ENCODE peak calls at places on chromosomes 1 and 21, in four cellular contexts. S is mesendoderm, N is H9, Q is H1. T is an unnamed sample.

GRCh38 chr1:214551436-214552173 is at the start of gene PTPN14:
- DNase-seq in S (peak; percentile 99), N (peak; percentile 96), Q (peak; percentile 87), T (peak; percentile 96)

GRCh38 chr1:157110686-157111085 is 11.1 kb upstream of the ETV3L start:
- DNase-seq in Q (no peak), N (peak; percentile 17), S (no peak), T (no peak)

GRCh38 chr1:112358798-112359408 is 37.1 kb upstream of the CTTNBP2NL start:
- DNase-seq in Q (peak; percentile 82), N (peak; percentile 83), S (peak; percentile 70), T (peak; percentile 45)

GRCh38 chr1:34419662-34420061 is 243.0 kb downstream of the C1orf94 start:
- DNase-seq in N (peak; percentile 83), S (peak; percentile 87), Q (peak; percentile 57), T (no peak)

GRCh38 chr1:27388337-27389005 is 4.0 kb upstream of the GPR3 start:
- DNase-seq in N (peak; percentile 83), Q (peak; percentile 94), S (peak; percentile 82), T (no peak)

GRCh38 chr1:199102239-199102638 is 463.4 kb downstream of the PTPRC start:
- DNase-seq in N (no peak), S (no peak), Q (no peak), T (no peak)

GRCh38 chr1:62392951-62393350 is 43.9 kb upstream of the USP1 start:
- DNase-seq in Q (no peak), N (no peak), S (no peak), T (no peak)

GRCh38 chr21:38175321-38175720 is 81.5 kb upstream of the KCNJ15 start:
- DNase-seq in Q (no peak), N (no peak), S (no peak), T (no peak)

GRCh38 chr1:148353461-148354283 is 129.4 kb downstream of the PPIAL4G start:
- DNase-seq in N (peak; percentile 87), S (peak; percentile 93), Q (no peak), T (peak; percentile 60)

GRCh38 chr21:36260030-36260787 is 59.8 kb upstream of the MORC3 start:
- DNase-seq in N (no peak), Q (no peak), S (peak; percentile 53), T (peak; percentile 73)

GRCh38 chr1:87977145-87977544 is 648.5 kb downstream of the LMO4 start:
- DNase-seq in Q (no peak), N (no peak), S (no peak), T (no peak)

GRCh38 chr1:162951553-162952315 is 90.8 kb upstream of the CCDC190 start:
- DNase-seq in Q (no peak), N (no peak), S (no peak), T (peak; percentile 20)

GRCh38 chr1:51926171-51926812 is 47.8 kb upstream of the NRDC start:
- DNase-seq in Q (no peak), S (peak; percentile 79), N (peak; percentile 57), T (peak; percentile 59)

GRCh38 chr1:58515794-58516401 is 30.6 kb downstream of the OMA1 start:
- DNase-seq in N (no peak), S (peak; percentile 83), Q (no peak), T (peak; percentile 85)

GRCh38 chr1:206829875-206830274 is 35.5 kb upstream of the IL20 start:
- DNase-seq in Q (no peak), S (no peak), N (no peak), T (no peak)

GRCh38 chr1:31904339-31905092 is 33.7 kb downstream of the PTP4A2 start:
- DNase-seq in N (no peak), S (no peak), Q (no peak), T (peak; percentile 43)

GRCh38 chr1:31902509-31902857 is 35.7 kb downstream of the PTP4A2 start:
- DNase-seq in N (no peak), Q (no peak), S (no peak), T (no peak)

GRCh38 chr1:31905681-31906080 is 32.5 kb downstream of the PTP4A2 start:
- DNase-seq in N (no peak), S (no peak), Q (no peak), T (no peak)

GRCh38 chr1:31905093-31905509 is 33.1 kb downstream of the PTP4A2 start:
- DNase-seq in Q (no peak), S (no peak), N (no peak), T (no peak)

GRCh38 chr1:31901838-31902508 is 36.2 kb downstream of the PTP4A2 start:
- DNase-seq in Q (no peak), S (no peak), N (no peak), T (no peak)
- H4K8ac ChIP-seq in Q (no peak overlapping the region), S (no peak overlapping the region), N (no peak overlapping the region), T (no peak overlapping the region)

GRCh38 chr1:66214901-66215300 is 319.1 kb upstream of the SGIP1 start:
- DNase-seq in Q (no peak), S (no peak), N (no peak), T (peak; percentile 19)
- H4K5ac ChIP-seq in Q (no peak overlapping the region), S (no peak overlapping the region), N (no peak overlapping the region), T (no peak overlapping the region)

GRCh38 chr1:234769284-234769998 is 159.5 kb upstream of the IRF2BP2 start:
- DNase-seq in N (no peak), Q (no peak), S (no peak), T (no peak)
- H4K8ac ChIP-seq in N (no peak overlapping the region), Q (peak overlapping the region; percentile 11), S (no peak overlapping the region), T (no peak overlapping the region)

GRCh38 chr21:46000182-46000730 is 18.7 kb downstream of the COL6A1 start:
- DNase-seq in N (peak; percentile 23), Q (no peak), S (no peak), T (no peak)

GRCh38 chr21:45998276-45998701 is 16.7 kb downstream of the COL6A1 start:
- DNase-seq in S (no peak), Q (no peak), N (peak; percentile 20), T (no peak)

GRCh38 chr21:45999581-46000181 is 18.1 kb downstream of the COL6A1 start:
- DNase-seq in S (no peak), Q (no peak), N (peak; percentile 17), T (no peak)

GRCh38 chr21:45997495-45998275 is 16.1 kb downstream of the COL6A1 start:
- DNase-seq in Q (no peak), S (no peak), N (no peak), T (no peak)

DNA sequence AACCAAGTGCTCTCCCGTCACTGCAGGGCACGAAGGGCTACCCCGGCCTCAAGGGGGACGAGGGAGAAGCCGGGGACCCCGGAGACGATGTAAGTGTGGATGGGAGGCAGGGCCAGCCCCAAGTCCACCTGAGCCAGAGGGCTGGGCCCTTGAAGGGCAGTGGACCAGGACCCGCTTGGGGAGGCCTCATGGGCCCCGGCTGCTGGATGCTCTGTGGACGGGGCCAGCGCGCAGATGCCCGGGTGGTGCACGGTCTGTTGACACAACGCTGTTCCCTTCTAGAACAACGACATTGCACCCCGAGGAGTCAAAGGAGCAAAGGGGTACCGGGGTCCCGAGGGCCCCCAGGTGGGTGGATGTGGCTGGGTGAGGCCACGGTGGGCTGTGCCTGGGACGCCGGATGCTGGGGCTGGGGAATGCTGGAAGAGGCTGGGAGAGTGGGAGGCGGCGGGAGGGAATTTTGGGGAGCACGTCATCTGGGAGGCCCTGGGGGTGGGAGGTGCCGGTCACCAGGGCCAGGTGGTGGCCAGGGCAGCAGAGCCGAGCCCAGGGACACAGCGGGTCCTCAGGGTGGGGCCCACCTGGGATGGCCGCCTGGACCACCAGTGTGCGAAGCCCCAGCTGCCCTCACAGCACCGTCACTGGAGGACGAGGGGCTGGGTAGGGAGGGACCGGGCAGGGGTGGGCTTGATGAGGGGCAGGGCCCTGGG is 17.5 kb downstream of the COL6A1 start:
- DNase-seq in Q (no peak), S (no peak), N (peak; percentile 18), T (no peak)
- H4K5ac ChIP-seq in Q (no peak overlapping the region), S (no peak overlapping the region), N (no peak overlapping the region), T (no peak overlapping the region)

GRCh38 chr1:3858231-3858981 is 1.1 kb downstream of the DFFB start:
- DNase-seq in S (peak; percentile 34), N (no peak), Q (peak; percentile 50), T (peak; percentile 36)

GRCh38 chr1:3863231-3863935 is 6.1 kb downstream of the DFFB start:
- DNase-seq in Q (no peak), N (no peak), S (no peak), T (no peak)

GRCh38 chr1:3852711-3853498 is 4.1 kb downstream of the CEP104 start:
- DNase-seq in S (no peak), N (no peak), Q (no peak), T (no peak)

GRCh38 chr1:3856923-3857790 is at the start of the genes CEP104 and DFFB:
- DNase-seq in N (peak; percentile 98), Q (peak; percentile 98), S (peak; percentile 99), T (peak; percentile 67)

GRCh38 chr1:3857791-3858129 is 484 bp downstream of the DFFB start:
- DNase-seq in N (no peak), Q (no peak), S (no peak), T (no peak)
- H4K8ac ChIP-seq in N (no peak overlapping the region), Q (no peak overlapping the region), S (no peak overlapping the region), T (peak overlapping the region; percentile 51)

GRCh38 chr1:114079596-114080190 is 74.0 kb downstream of the SYT6 start:
- DNase-seq in N (no peak), Q (no peak), S (no peak), T (no peak)

GRCh38 chr1:114082047-114082630 is 71.5 kb downstream of the SYT6 start:
- DNase-seq in Q (no peak), N (no peak), S (no peak), T (no peak)

GRCh38 chr1:114083186-114083585 is 70.5 kb downstream of the SYT6 start:
- DNase-seq in N (no peak), Q (no peak), S (peak; percentile 54), T (no peak)

GRCh38 chr1:114080511-114081144 is 73.0 kb downstream of the SYT6 start:
- DNase-seq in Q (no peak), S (peak; percentile 81), N (no peak), T (no peak)

DNA sequence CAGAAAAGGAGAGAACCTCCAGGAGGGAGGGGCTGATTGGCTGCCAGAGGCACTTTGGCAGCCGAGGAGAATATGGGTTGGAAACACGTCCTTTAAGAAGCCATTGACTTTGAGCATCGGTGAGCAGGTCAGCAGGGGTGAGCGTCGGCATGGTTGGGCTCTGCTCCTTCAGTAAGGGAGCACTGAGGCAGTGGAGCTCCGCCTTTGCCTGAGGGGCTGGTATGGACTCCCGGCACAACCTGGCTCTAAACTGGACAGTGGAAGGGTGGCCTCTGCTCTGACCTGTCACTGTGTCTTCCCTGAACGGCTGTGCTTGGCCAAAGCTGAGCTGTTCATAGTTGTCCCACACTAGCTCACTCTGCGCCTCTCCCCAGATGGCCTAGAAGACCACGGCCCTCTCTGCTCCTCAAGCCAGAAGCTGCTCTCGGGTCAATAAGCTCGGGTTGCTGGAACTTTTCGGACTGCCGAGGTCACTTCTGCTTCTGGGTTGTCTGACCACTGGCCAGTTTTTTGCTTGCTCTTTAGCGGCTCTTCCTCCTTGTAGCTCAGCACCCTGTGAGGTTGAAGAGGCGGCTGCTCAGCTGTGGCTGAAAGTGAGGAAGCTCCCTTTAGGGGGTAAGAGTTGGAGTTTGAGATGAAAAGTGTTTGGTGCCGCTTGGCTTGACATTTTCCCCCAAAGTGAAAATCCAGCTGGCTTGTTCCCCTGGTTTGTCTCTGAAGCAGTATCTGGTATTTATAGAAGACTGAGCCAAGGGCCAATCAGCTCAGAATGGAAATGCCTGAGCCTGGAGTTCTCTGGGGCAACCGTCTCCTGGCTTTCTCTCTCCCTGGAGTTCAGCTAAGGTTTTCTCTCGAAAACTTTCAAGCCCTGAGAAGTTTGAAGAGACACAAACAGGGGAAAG is 72.3 kb downstream of the SYT6 start:
- DNase-seq in N (no peak), S (no peak), Q (no peak), T (no peak)
- H4K5ac ChIP-seq in N (no peak overlapping the region), S (no peak overlapping the region), Q (peak overlapping the region; percentile 2), T (no peak overlapping the region)